ENCODE peak calls at places on chromosomes 2 and 18, in four cellular contexts. N, D, P and L are unnamed samples. For H3K27me3, the result is how much of the 10 kb centered on the place peaks cover.

GRCh38 chr2:240919161-240919781 is 13.1 kb downstream of the CROCC2 start:
- DNase-seq in N (no peak), D (peak), P (no peak), L (no peak)

GRCh38 chr2:15582645-15583340 is 8.9 kb upstream of the DDX1 start:
- DNase-seq in N (no peak), D (no peak), P (no peak), L (no peak)

GRCh38 chr2:240662681-240663080 is 20.0 kb downstream of the AQP12B start:
- DNase-seq in N (no peak), D (no peak), P (no peak), L (no peak)

GRCh38 chr18:63452273-63452672 is 24.5 kb upstream of the SERPINB5 start:
- DNase-seq in N (no peak), D (no peak), P (no peak), L (no peak)

GRCh38 chr2:229340086-229340760 is 69.1 kb upstream of the PID1 start:
- DNase-seq in N (no peak), D (no peak), P (no peak), L (no peak)

GRCh38 chr2:134522856-134523460 is 195.8 kb downstream of the TMEM163 start:
- DNase-seq in N (no peak), D (no peak), P (no peak), L (no peak)

GRCh38 chr2:37809525-37809924 is 115.6 kb upstream of the RMDN2 start:
- DNase-seq in N (peak), D (peak), P (peak), L (peak)

GRCh38 chr18:48002933-48003365 is 72.5 kb upstream of the SMAD2 start:
- DNase-seq in N (peak), D (peak), P (peak), L (peak)

GRCh38 chr2:185128331-185128730 is 530.0 kb downstream of the ZNF804A start:
- DNase-seq in N (no peak), D (no peak), P (no peak), L (no peak)

GRCh38 chr2:71223767-71224333 is 3.1 kb downstream of the PAIP2B start:
- DNase-seq in N (peak), D (peak), P (no peak), L (no peak)

GRCh38 chr18:49911414-49911813 is 98.1 kb upstream of the ACAA2 start:
- DNase-seq in N (no peak), D (no peak), P (no peak), L (no peak)

GRCh38 chr18:22324191-22325131 is 93.3 kb downstream of the CTAGE1 start:
- DNase-seq in N (no peak), D (peak), P (no peak), L (peak)

GRCh38 chr2:112887904-112888303 is 23.1 kb upstream of the IL37 start:
- DNase-seq in N (no peak), D (no peak), P (no peak), L (no peak)

GRCh38 chr2:149005471-149006077 is 32.9 kb upstream of the LYPD6B start:
- DNase-seq in N (no peak), D (no peak), P (peak), L (no peak)

GRCh38 chr2:199596549-199596948 is 138.8 kb upstream of the SATB2 start:
- DNase-seq in N (peak), D (peak), P (peak), L (no peak)

GRCh38 chr2:28137221-28137620 is 246.7 kb downstream of the BABAM2 start:
- DNase-seq in N (no peak), D (peak), P (no peak), L (no peak)

GRCh38 chr2:104793971-104794370 is 59.9 kb upstream of the POU3F3 start:
- DNase-seq in N (no peak), D (no peak), P (no peak), L (no peak)

GRCh38 chr2:36452279-36452678 is 96.7 kb downstream of the CRIM1 start:
- DNase-seq in N (no peak), D (no peak), P (no peak), L (no peak)

GRCh38 chr18:31487251-31488015 is 10.5 kb upstream of the DSG2 start:
- DNase-seq in N (peak), D (no peak), P (peak), L (no peak)

GRCh38 chr2:83686863-83687262 is 772.2 kb downstream of the SUCLG1 start:
- DNase-seq in N (no peak), D (no peak), P (peak), L (no peak)

GRCh38 chr2:128154225-128154624 is 63.2 kb downstream of the UGGT1 start:
- DNase-seq in N (no peak), D (no peak), P (no peak), L (no peak)

GRCh38 chr2:58156780-58157179 is 84.3 kb downstream of the FANCL start:
- DNase-seq in N (no peak), D (no peak), P (no peak), L (no peak)

GRCh38 chr2:240991378-240992263 is 6.8 kb upstream of the SNED1 start:
- DNase-seq in N (peak), D (peak), P (peak), L (peak)

GRCh38 chr2:46381263-46381849 is 84.1 kb downstream of the EPAS1 start:
- DNase-seq in N (no peak), D (peak), P (no peak), L (no peak)

GRCh38 chr18:62790836-62791772 is 75.8 kb downstream of the PHLPP1 start:
- DNase-seq in N (no peak), D (no peak), P (peak), L (no peak)

GRCh38 chr2:75311993-75312392 is 112.7 kb upstream of the TACR1 start:
- DNase-seq in N (peak), D (no peak), P (no peak), L (no peak)

GRCh38 chr18:23538870-23539269 is 35.6 kb downstream of the RMC1 start:
- DNase-seq in N (no peak), D (no peak), P (no peak), L (no peak)

DNA sequence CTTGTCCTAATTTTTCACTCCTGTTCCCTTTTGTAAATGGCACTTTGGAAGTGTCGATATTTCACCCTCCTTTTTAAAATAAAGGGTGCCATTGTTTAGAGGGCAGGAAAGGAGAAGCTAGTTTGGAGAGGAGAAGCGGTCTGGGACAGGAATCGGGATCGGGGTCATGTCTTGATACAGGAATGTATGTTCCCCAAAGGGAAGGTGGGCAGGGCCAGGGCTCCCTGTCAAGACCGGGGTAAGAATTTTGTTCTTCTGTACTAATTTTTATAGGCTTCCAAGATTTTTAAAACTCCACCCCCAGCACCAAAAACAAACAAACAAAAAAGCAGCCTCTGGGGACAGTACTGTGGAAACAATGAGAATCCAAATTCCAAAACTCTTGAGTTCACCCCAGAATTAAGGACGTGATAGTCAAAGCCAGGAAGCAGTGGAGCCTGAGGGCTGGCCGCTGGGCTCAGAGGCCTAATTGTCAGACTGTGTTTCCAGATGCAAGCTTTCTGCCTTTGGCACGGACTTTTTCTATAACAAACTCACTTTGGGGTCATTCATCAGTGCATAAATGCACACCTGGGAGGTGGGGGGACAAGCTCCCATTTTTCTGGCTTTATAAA is 250.4 kb upstream of the SIX2 start:
- DNase-seq in N (no peak), D (no peak), P (no peak), L (no peak)
- H3K27ac ChIP-seq in N (no peak), D (no peak), P (no peak), L (no peak)

DNA sequence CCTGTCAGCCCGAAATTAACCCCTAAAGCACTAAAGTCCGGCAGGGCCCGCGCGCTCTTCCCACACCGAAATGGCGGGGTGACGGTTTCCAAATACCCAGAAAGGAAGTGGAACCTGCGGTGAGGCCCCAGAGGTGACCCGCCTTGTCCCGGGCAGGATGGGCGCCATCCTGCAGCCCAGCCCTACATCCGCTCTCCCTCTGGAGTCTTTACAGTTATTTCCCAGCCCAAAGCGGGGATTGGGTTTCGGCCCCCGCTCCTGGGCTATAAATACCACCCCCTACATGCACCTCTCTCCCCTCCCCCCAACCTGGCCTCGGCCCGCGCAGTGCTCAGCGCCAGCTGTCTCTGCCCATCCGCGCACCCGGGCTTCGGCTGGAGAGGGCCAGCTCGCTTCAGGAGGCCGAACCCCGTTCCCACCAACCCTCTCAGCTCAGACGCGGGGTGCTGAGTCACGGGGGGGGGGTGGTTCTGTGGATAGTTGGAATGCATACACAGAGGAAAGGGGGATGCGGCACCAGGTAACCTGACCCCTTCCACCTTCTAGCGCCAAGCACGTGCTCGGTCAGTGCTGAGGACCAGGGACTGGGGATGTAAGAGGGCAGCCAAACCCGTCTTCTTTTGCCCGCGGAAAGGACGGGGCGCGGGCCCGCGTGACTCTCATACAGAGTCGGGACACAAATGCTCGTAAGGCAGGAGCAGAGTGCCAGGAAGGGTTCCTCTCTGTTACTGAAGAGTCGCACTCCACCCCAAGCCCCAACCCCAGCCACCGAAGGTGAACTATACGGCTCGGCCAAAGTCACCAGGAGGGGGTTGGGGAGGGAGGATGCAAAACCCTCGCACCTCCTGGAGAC is at the start of gene TUBA4B:
- DNase-seq in N (no peak), D (peak), P (peak), L (no peak)
- H3K27me3 ChIP-seq in N (under half), D (under half), P (under half), L (under half)

GRCh38 chr2:25558262-25558661 is 115.1 kb downstream of the DTNB start:
- DNase-seq in N (no peak), D (no peak), P (peak), L (no peak)
- H3K27ac ChIP-seq in N (no peak), D (peak), P (no peak), L (no peak)

GRCh38 chr2:72924353-72925240 is 7.3 kb downstream of the EMX1 start:
- DNase-seq in N (no peak), D (peak), P (no peak), L (no peak)
- H3K27me3 ChIP-seq in N (under half), D (half or more), P (half or more), L (under half)

GRCh38 chr18:25982961-25983360 is 107.5 kb downstream of the SS18 start:
- DNase-seq in N (no peak), D (no peak), P (no peak), L (no peak)
- H3K27ac ChIP-seq in N (no peak), D (no peak), P (no peak), L (no peak)

DNA sequence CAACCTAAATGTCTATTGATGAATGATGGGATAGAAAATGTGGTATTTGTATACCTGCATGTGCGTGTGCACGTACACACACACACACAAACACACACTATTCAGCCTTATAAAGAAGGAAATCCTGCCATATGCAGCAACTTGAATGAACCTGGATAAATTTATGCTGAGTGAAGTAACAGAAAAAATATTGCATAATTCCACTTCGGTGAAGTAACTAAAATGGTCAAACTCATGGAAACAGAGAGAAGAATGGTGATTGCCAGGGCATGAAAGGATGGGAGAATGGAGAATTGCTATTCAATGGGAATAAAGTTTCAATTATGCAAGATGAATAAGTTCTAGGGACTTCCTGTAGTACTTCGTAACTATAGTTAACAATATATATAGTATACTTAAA is 95.5 kb upstream of the SCN1A start:
- DNase-seq in N (no peak), D (no peak), P (no peak), L (no peak)
- H3K27me3 ChIP-seq in N (under half), D (under half), P (under half), L (under half)

GRCh38 chr2:42935692-42936631 is 143.6 kb upstream of the HAAO start:
- DNase-seq in N (no peak), D (no peak), P (peak), L (no peak)
- H3K27ac ChIP-seq in N (no peak), D (no peak), P (no peak), L (no peak)

DNA sequence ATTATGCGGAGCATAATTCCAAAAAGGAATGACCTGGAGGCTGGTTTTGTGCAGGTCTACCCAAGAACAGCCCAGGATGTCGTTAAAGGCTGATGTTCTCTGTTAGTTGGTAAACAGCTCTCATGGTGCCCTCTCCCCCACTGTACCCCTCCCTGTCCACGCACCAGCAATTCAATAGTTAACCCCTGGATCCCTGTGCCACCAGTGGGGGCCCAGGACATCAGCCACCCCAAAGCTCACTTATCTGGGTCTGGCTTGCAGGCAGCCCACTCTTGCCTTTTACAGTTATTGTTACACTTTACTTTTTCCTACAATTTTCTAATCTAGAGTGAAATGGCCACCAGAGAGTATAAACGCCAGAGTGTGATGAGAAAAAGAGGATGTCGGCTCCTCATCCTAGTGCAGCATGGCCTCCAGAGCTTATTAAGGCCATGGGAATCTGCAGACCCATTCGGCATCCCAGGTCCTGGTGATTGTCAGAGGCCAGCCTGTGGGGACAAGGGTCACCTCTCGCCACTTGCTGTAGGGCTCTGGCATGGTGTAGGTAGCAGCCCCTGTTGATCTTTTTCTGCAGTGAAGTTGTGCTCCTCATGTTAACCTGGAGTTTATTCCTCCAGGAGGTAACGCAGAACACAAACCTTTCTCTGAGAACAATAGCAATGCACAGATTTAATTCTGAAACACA is 30.3 kb downstream of the TWIST2 start:
- DNase-seq in N (no peak), D (no peak), P (no peak), L (no peak)
- H3K27me3 ChIP-seq in N (under half), D (under half), P (under half), L (under half)